ENCODE peak calls at places on chromosomes 3 and 15, in seven cellular contexts. One of them, this sample, is unnamed.

GRCh38 chr15:27492021-27492621 is 521.1 kb downstream of the GABRG3 start:
- DNase-seq in natural killer cell: no peak
- DNase-seq in iris pigment epithelial cell: peak; percentile 19
- DNase-seq in HTR-8/SVneo: no peak
- DNase-seq in hippocampal formation: peak; percentile 61
- DNase-seq in OCI-LY7: no peak
- DNase-seq in skeletal muscle cell: peak; percentile 9
- DNase-seq in this sample: peak; percentile 60

GRCh38 chr3:12194209-12194608 is 35.5 kb upstream of the TIMP4 start:
- DNase-seq in skeletal muscle cell: peak; percentile 97
- DNase-seq in OCI-LY7: no peak
- DNase-seq in natural killer cell: no peak
- DNase-seq in hippocampal formation: no peak
- DNase-seq in iris pigment epithelial cell: peak; percentile 96
- DNase-seq in HTR-8/SVneo: no peak
- DNase-seq in this sample: no peak

GRCh38 chr3:46091971-46092703 is 64.9 kb upstream of the XCR1 start:
- DNase-seq in iris pigment epithelial cell: no peak
- DNase-seq in natural killer cell: no peak
- DNase-seq in hippocampal formation: no peak
- DNase-seq in OCI-LY7: peak; percentile 49
- DNase-seq in HTR-8/SVneo: no peak
- DNase-seq in skeletal muscle cell: no peak
- DNase-seq in this sample: no peak

GRCh38 chr15:35506272-35506870 is 39.6 kb downstream of the DPH6 start:
- DNase-seq in OCI-LY7: no peak
- DNase-seq in hippocampal formation: no peak
- DNase-seq in HTR-8/SVneo: no peak
- DNase-seq in skeletal muscle cell: no peak
- DNase-seq in natural killer cell: no peak
- DNase-seq in iris pigment epithelial cell: no peak
- DNase-seq in this sample: no peak

GRCh38 chr3:50491023-50491422 is 12.4 kb downstream of the CACNA2D2 start:
- DNase-seq in natural killer cell: no peak
- DNase-seq in hippocampal formation: no peak
- DNase-seq in iris pigment epithelial cell: no peak
- DNase-seq in skeletal muscle cell: no peak
- DNase-seq in HTR-8/SVneo: no peak
- DNase-seq in OCI-LY7: peak; percentile 66
- DNase-seq in this sample: no peak

GRCh38 chr15:51634591-51635198 is 12.1 kb upstream of the DMXL2 start:
- DNase-seq in OCI-LY7: no peak
- DNase-seq in skeletal muscle cell: no peak
- DNase-seq in hippocampal formation: no peak
- DNase-seq in iris pigment epithelial cell: no peak
- DNase-seq in natural killer cell: no peak
- DNase-seq in HTR-8/SVneo: no peak
- DNase-seq in this sample: no peak

GRCh38 chr3:38125305-38126120 is 11.4 kb downstream of the ACAA1 start:
- DNase-seq in skeletal muscle cell: no peak
- DNase-seq in OCI-LY7: no peak
- DNase-seq in natural killer cell: no peak
- DNase-seq in hippocampal formation: no peak
- DNase-seq in iris pigment epithelial cell: no peak
- DNase-seq in HTR-8/SVneo: no peak
- DNase-seq in this sample: no peak

GRCh38 chr3:105944721-105945120 is 75.9 kb upstream of the CBLB start:
- DNase-seq in iris pigment epithelial cell: peak; percentile 77
- DNase-seq in hippocampal formation: no peak
- DNase-seq in HTR-8/SVneo: peak; percentile 23
- DNase-seq in OCI-LY7: no peak
- DNase-seq in skeletal muscle cell: peak; percentile 49
- DNase-seq in natural killer cell: no peak
- DNase-seq in this sample: no peak

GRCh38 chr15:76979331-76979925 is 15.5 kb upstream of the PSTPIP1 start:
- DNase-seq in hippocampal formation: no peak
- DNase-seq in skeletal muscle cell: no peak
- DNase-seq in OCI-LY7: no peak
- DNase-seq in iris pigment epithelial cell: no peak
- DNase-seq in HTR-8/SVneo: no peak
- DNase-seq in natural killer cell: no peak
- DNase-seq in this sample: no peak

GRCh38 chr3:124824286-124824915 is 62.8 kb downstream of the ITGB5 start:
- DNase-seq in hippocampal formation: no peak
- DNase-seq in OCI-LY7: no peak
- DNase-seq in natural killer cell: no peak
- DNase-seq in skeletal muscle cell: no peak
- DNase-seq in HTR-8/SVneo: no peak
- DNase-seq in iris pigment epithelial cell: peak; percentile 36
- DNase-seq in this sample: no peak

GRCh38 chr3:123307064-123307463 is 105.3 kb downstream of the SEC22A start:
- DNase-seq in OCI-LY7: no peak
- DNase-seq in skeletal muscle cell: no peak
- DNase-seq in hippocampal formation: no peak
- DNase-seq in iris pigment epithelial cell: no peak
- DNase-seq in HTR-8/SVneo: no peak
- DNase-seq in natural killer cell: no peak
- DNase-seq in this sample: no peak

This sample was measured in amygdala.